ENCODE peak calls at places on chromosomes 16 and 17, in six cellular contexts. C is HepG2, J is H1, K is HL-60, B is GM12878, M is SK-N-SH. G is an unnamed sample.

GRCh38 chr17:75843577-75844529 is at the start of gene UNC13D:
- DNase-seq in C (peak), J (no peak), K (peak), B (no peak), M (peak), G (peak)

GRCh38 chr17:78356163-78356713 is 3.6 kb downstream of the SOCS3 start:
- DNase-seq in C (no peak), J (peak), K (peak), B (peak), M (no peak), G (no peak)

GRCh38 chr17:7549401-7550055 is 670 bp downstream of the TNFSF12 start:
- DNase-seq in C (no peak), J (peak), K (no peak), B (no peak), M (no peak), G (no peak)

GRCh38 chr17:57104461-57105175 is 19.6 kb downstream of the AKAP1 start:
- DNase-seq in C (no peak), J (no peak), K (no peak), B (no peak), M (no peak), G (no peak)

GRCh38 chr16:19781196-19781595 is 63.1 kb downstream of the IQCK start:
- DNase-seq in C (no peak), J (peak), K (no peak), B (no peak), M (no peak), G (no peak)

GRCh38 chr17:45873728-45874127 is 20.6 kb upstream of the MAPT start:
- DNase-seq in C (no peak), J (no peak), K (no peak), B (no peak), M (peak), G (no peak)

GRCh38 chr17:65959630-65960029 is 232.3 kb downstream of the CEP112 start:
- DNase-seq in C (no peak), J (no peak), K (no peak), B (no peak), M (no peak), G (no peak)

GRCh38 chr17:21039839-21040575 is 2.8 kb downstream of the USP22 start:
- DNase-seq in C (peak), J (no peak), K (no peak), B (no peak), M (peak), G (peak)

GRCh38 chr17:39676198-39676819 is 8.1 kb downstream of the PNMT start:
- DNase-seq in C (no peak), J (no peak), K (peak), B (peak), M (no peak), G (peak)

GRCh38 chr16:89020068-89020924 is 43.3 kb upstream of the CBFA2T3 start:
- DNase-seq in C (no peak), J (no peak), K (no peak), B (peak), M (no peak), G (peak)

GRCh38 chr17:50519141-50519834 is 11.0 kb downstream of the MYCBPAP start:
- DNase-seq in C (no peak), J (no peak), K (no peak), B (no peak), M (no peak), G (no peak)

GRCh38 chr16:67154578-67155304 is 3.9 kb upstream of the B3GNT9 start:
- DNase-seq in C (no peak), J (no peak), K (no peak), B (no peak), M (no peak), G (no peak)

GRCh38 chr17:692116-692515 is 22.5 kb downstream of the VPS53 start:
- DNase-seq in C (no peak), J (no peak), K (no peak), B (no peak), M (no peak), G (no peak)

GRCh38 chr16:58730724-58731370 is 3.3 kb downstream of the GOT2 start:
- DNase-seq in C (no peak), J (no peak), K (no peak), B (no peak), M (no peak), G (no peak)

GRCh38 chr17:75776399-75777242 is 8.0 kb upstream of the UNK start:
- DNase-seq in C (no peak), J (no peak), K (peak), B (no peak), M (no peak), G (no peak)

GRCh38 chr17:44865231-44865660 is 17.6 kb downstream of the HIGD1B start:
- DNase-seq in C (peak), J (peak), K (peak), B (no peak), M (peak), G (peak)

GRCh38 chr16:69186642-69187386 is at the start of gene SNTB2:
- DNase-seq in C (peak), J (peak), K (peak), B (peak), M (peak), G (peak)

GRCh38 chr17:80290199-80290598 is 29.5 kb downstream of the RNF213 start:
- DNase-seq in C (no peak), J (no peak), K (no peak), B (no peak), M (no peak), G (no peak)

GRCh38 chr16:86016201-86016965 is 117.4 kb downstream of the IRF8 start:
- DNase-seq in C (peak), J (peak), K (peak), B (peak), M (peak), G (peak)

GRCh38 chr17:2438823-2439222 is 38.0 kb upstream of the MNT start:
- DNase-seq in C (no peak), J (no peak), K (peak), B (no peak), M (no peak), G (no peak)

GRCh38 chr17:58528443-58528842 is 14.0 kb upstream of the MTMR4 start:
- DNase-seq in C (no peak), J (no peak), K (no peak), B (no peak), M (no peak), G (no peak)

GRCh38 chr16:49727611-49728010 is 128.3 kb downstream of the ZNF423 start:
- DNase-seq in C (no peak), J (no peak), K (no peak), B (no peak), M (no peak), G (no peak)

GRCh38 chr16:11319529-11320146 is 25.6 kb upstream of the RMI2 start:
- DNase-seq in C (peak), J (no peak), K (no peak), B (no peak), M (peak), G (no peak)

GRCh38 chr16:8892101-8892575 is 10.0 kb downstream of the LITAFD start:
- DNase-seq in C (no peak), J (no peak), K (no peak), B (peak), M (no peak), G (no peak)

GRCh38 chr17:17568772-17569195 is 22.7 kb downstream of the PEMT start:
- DNase-seq in C (peak), J (peak), K (peak), B (no peak), M (peak), G (peak)

GRCh38 chr17:17303847-17304490 is 796 bp downstream of the NT5M start:
- DNase-seq in C (no peak), J (no peak), K (no peak), B (no peak), M (peak), G (no peak)

GRCh38 chr16:69073181-69073669 is 32.2 kb upstream of the HAS3 start:
- DNase-seq in C (peak), J (no peak), K (no peak), B (no peak), M (no peak), G (no peak)

GRCh38 chr17:6304894-6305612 is 129.9 kb downstream of the AIPL1 start:
- DNase-seq in C (no peak), J (no peak), K (no peak), B (no peak), M (no peak), G (no peak)

DNA sequence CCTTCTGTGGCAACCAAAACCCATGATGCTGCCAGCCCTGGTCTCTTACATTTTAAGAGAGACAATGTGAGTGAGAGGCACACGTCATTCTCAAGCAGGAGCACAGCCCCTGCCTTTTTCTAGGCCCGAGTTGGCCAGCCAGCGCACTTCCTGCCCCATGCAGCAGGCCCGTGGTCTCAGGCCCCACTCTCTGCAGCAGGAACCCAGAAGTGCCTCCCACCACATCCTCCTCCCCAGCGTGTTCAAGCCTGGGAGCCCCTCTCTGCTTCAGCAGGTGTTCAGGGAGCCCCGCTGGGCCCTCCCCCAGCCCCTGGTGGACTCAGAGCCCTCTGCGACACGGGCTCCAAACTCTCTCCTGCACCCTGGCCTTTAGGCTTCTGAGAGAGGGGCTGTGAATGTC is 30.5 kb downstream of the ITGAE start:
- DNase-seq in C (no peak), J (no peak), K (no peak), B (no peak), M (no peak), G (no peak)
- TF ChIP-seq GABPA in C (no peak), J (no peak), K (no peak), B (no peak), M (no peak), G (no peak)

DNA sequence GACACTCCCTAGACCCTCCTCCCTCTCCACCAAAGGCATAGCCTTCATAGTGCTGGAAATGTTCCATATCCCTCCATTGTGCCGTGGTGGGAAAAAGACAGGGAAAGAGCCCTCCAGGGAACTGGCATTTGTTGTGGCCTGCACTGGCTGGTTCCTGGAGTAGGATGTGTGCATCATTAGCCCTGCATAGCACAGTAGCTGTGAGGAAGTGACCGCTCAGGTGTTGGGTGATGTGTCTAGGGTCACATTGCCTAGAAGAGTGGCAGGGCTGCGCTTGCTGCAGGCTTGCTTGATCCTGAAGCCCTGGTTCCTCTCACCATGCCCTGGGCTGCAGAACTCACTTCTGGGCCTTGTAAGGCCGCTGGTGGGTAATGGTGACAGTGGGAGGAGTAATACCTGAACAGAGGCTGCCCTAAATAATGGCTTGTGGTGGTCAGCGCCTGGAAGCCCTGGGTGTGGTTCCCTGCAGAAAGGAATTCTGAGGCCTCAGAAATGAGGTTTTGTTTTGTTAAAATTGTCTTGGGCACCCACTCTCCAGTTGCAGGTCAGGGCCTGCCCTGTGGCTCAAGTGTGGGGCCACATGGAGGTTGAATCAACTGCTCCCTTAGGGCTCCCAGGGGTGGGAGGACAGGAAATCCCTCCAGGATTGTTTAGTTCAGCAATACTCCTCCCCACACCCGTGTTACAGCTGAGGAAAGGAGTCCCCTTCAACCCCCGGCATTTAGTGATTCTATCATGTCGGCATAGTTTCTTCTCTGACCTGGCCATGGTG is 62.7 kb downstream of the KSR1 start:
- DNase-seq in C (no peak), J (no peak), K (no peak), B (no peak), M (no peak), G (no peak)
- TF ChIP-seq GABPA in C (no peak), J (no peak), K (no peak), B (no peak), M (no peak), G (no peak)

DNA sequence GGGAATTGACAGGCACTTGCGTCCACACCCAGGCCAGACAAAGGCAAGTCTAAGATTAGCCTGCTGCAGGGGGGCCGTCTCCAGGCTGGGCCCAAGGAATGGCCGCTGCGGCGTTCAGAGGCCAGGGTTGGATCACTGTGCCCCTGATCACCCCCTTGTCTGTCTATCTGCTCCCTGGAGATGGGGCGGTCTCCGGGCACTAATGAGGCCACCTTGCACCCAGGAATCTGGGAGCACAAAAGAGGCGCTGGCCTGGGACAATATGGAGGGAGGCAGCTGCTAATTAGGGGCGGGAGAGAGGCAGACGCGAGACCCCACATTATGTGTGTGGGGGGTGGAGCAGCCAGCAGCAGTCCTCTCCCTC is 227 bp upstream of the HCRT start:
- DNase-seq in C (no peak), J (no peak), K (no peak), B (no peak), M (no peak), G (no peak)
- TF ChIP-seq GABPA in C (no peak), J (no peak), K (no peak), B (no peak), M (no peak), G (no peak)

GRCh38 chr17:82848022-82848592 is 8.3 kb upstream of the ZNF750 start:
- DNase-seq in C (peak), J (no peak), K (no peak), B (no peak), M (no peak), G (no peak)
- TF ChIP-seq GABPA in C (no peak), J (no peak), K (no peak), B (no peak), M (no peak), G (no peak)

G was measured in K562.